ENCODE peak calls at places on chromosomes 3 and 15, in four cellular contexts. J is HepG2, D is K562, Q is A549. I is an unnamed sample.

GRCh38 chr3:31191354-31191753 is 296.9 kb upstream of the GADL1 start:
- DNase-seq in J (no peak), D (no peak), Q (no peak), I (no peak)

GRCh38 chr3:100516232-100516631 is 23.8 kb downstream of the TMEM45A start:
- DNase-seq in Q (no peak), D (no peak), J (no peak), I (no peak)

GRCh38 chr3:180018588-180018987 is 18.1 kb downstream of the PEX5L start:
- DNase-seq in Q (no peak), J (no peak), D (no peak), I (no peak)

GRCh38 chr3:116140100-116140689 is 305.1 kb downstream of the LSAMP start:
- DNase-seq in D (peak; percentile 23), Q (no peak), J (peak; percentile 9), I (no peak)

GRCh38 chr3:16807441-16807840 is 77.3 kb upstream of the PLCL2 start:
- DNase-seq in J (no peak), Q (no peak), D (no peak), I (no peak)

GRCh38 chr15:57785039-57785438 is 78.5 kb downstream of the POLR2M start:
- DNase-seq in Q (no peak), D (no peak), J (no peak), I (no peak)

GRCh38 chr15:96882361-96882760 is 551.9 kb downstream of the NR2F2 start:
- DNase-seq in J (no peak), Q (no peak), D (no peak), I (no peak)

GRCh38 chr15:43977072-43977884 is 150.5 kb downstream of the WDR76 start:
- DNase-seq in J (peak; percentile 22), Q (no peak), D (no peak), I (no peak)

GRCh38 chr3:139310474-139310933 is 33.3 kb upstream of the MRPS22 start:
- DNase-seq in D (no peak), J (no peak), Q (no peak), I (no peak)

GRCh38 chr15:40859206-40859851 is 14.7 kb downstream of the RHOV start:
- DNase-seq in J (peak; percentile 69), D (peak; percentile 83), Q (peak; percentile 82), I (peak; percentile 94)

GRCh38 chr3:128307029-128307633 is 153.8 kb downstream of the EEFSEC start:
- DNase-seq in Q (no peak), D (no peak), J (peak; percentile 60), I (no peak)

GRCh38 chr15:78055923-78056713 is 21.4 kb downstream of the TBC1D2B start:
- DNase-seq in Q (no peak), J (peak; percentile 67), D (no peak), I (peak; percentile 43)

GRCh38 chr3:13405614-13406013 is 14.5 kb downstream of the NUP210 start:
- DNase-seq in D (peak; percentile 48), J (no peak), Q (no peak), I (no peak)

GRCh38 chr15:94848054-94848453 is 616.7 kb downstream of the MCTP2 start:
- DNase-seq in Q (no peak), J (no peak), D (no peak), I (no peak)

GRCh38 chr15:67089218-67090193 is 24.1 kb downstream of the SMAD3 start:
- DNase-seq in Q (peak; percentile 76), D (peak; percentile 50), J (no peak), I (no peak)

GRCh38 chr15:68335251-68335650 is 57.7 kb downstream of the FEM1B start:
- DNase-seq in J (no peak), D (no peak), Q (no peak), I (no peak)

GRCh38 chr3:195154793-195155535 is 116.0 kb downstream of the XXYLT1 start:
- DNase-seq in Q (no peak), J (peak; percentile 91), D (no peak), I (no peak)
- TF ChIP-seq JUN in Q (no peak), J (no peak), D (no peak), I (no peak)

GRCh38 chr3:45676248-45677044 is 12.8 kb upstream of the SACM1L start:
- DNase-seq in J (no peak), Q (no peak), D (no peak), I (no peak)

GRCh38 chr3:45677045-45677436 is 12.2 kb upstream of the SACM1L start:
- DNase-seq in J (peak; percentile 40), Q (peak; percentile 18), D (no peak), I (no peak)

GRCh38 chr3:45670995-45671394 is 18.2 kb upstream of the SACM1L start:
- DNase-seq in D (no peak), Q (no peak), J (no peak), I (no peak)

GRCh38 chr3:45677841-45678240 is 11.4 kb upstream of the SACM1L start:
- DNase-seq in D (no peak), J (no peak), Q (no peak), I (no peak)

DNA sequence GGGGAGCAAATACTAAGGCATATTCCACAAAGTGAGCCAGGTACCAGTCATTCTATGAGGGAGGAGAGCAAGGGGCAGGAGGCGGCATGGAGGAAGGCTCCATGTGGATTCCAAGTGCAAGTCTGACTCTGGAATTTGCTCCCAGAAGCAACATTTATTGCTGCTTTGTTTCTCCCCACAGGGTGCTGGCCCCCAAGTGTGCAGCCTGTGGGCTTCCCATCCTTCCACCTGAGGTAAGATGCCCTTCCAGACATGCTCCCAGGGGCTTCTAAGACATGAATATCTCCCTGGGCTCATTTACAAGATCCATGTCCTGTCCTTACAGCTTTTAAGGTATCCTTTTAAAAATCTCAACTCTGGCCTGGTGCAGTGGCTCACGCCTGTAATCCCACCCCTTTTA is 15.9 kb upstream of the SACM1L start:
- DNase-seq in J (no peak), D (no peak), Q (no peak), I (peak; percentile 54)
- TF ChIP-seq NR3C1 in J (no peak), D (no peak), Q (no peak), I (no peak)

GRCh38 chr3:197472151-197472550 is 83.6 kb downstream of the BDH1 start:
- DNase-seq in J (peak; percentile 42), Q (no peak), D (no peak), I (no peak)
- TF ChIP-seq JUN in J (no peak), Q (no peak), D (no peak), I (no peak)

GRCh38 chr3:4695846-4696245 is 202.7 kb downstream of the ITPR1 start:
- DNase-seq in J (no peak), D (no peak), Q (no peak), I (no peak)

GRCh38 chr3:4693620-4694019 is 200.5 kb downstream of the ITPR1 start:
- DNase-seq in Q (no peak), D (no peak), J (no peak), I (no peak)

GRCh38 chr3:4698125-4698821 is 205.1 kb downstream of the ITPR1 start:
- DNase-seq in Q (no peak), D (no peak), J (no peak), I (no peak)

GRCh38 chr3:4690277-4690676 is 197.1 kb downstream of the ITPR1 start:
- DNase-seq in J (no peak), Q (no peak), D (no peak), I (no peak)

DNA sequence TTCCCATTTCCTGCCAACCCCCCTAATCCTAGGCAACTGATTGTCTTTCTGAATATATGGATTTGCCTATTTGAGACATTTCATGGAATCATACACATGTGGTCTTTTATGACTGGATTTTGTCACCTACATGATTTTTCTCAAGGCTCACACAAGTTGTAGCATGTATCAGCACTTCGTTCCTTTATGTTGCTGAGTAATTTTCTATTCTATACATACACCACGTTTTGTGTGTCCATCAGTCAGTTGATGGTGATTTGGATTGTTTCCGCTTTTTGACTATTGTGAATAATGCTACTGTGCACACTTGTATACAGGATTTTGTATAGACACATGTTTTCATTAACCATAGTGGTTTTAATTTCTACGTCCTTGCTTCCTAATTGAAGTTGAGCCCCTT is 203.1 kb downstream of the ITPR1 start:
- DNase-seq in J (no peak), Q (no peak), D (no peak), I (no peak)
- TF ChIP-seq NR3C1 in J (no peak), Q (no peak), D (no peak), I (no peak)

DNA sequence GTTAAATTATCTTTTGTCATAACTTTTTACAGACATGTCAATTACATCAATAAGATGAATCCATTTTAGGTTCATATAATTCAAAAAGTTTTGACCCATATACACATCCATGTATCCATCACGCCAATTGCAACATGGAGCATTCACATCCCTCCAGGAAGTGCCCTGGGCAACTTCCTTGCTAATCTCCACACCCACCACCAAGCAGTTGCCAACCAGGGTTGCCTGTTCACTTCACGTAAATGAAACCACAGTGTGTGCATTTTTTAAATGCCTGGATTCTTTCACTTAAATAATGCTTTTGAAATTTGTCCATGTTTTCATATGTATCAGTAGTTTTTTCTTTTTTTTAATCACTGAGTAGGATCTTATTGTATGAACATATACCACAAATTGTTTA is 40.7 kb upstream of the LYZL4 start:
- DNase-seq in D (no peak), J (no peak), Q (no peak), I (no peak)
- TF ChIP-seq JUN in D (no peak), J (no peak), Q (no peak), I (no peak)